ENCODE peak calls at places on chromosome 6, in nine cellular contexts. Q is effector memory CD4-positive, alpha-beta T cell; V is T-helper 17 cell; O is NCI-H2029 treated with DMSO at 0.1 percent for 48 hours; I is thoracic aorta; M is EH; Z is amniotic stem cell; F is PC-3; W is NCI-H345. S is an unnamed sample.

GRCh38 chr6:43717822-43718221 is 30.2 kb upstream of the MRPS18A start:
- DNase-seq in Q (no peak), V (no peak), O (no peak), I (no peak), M (no peak), Z (no peak), F (no peak), W (no peak), S (no peak)

GRCh38 chr6:11132191-11132590 is 20.7 kb upstream of the ERVFRD-1 start:
- DNase-seq in Q (no peak), V (no peak), O (no peak), I (no peak), M (peak; percentile 20), Z (no peak), F (no peak), W (no peak), S (no peak)

GRCh38 chr6:53635322-53635721 is 30.2 kb downstream of the KLHL31 start:
- DNase-seq in Q (no peak), V (no peak), O (no peak), I (no peak), M (peak; percentile 23), Z (no peak), F (no peak), W (no peak), S (no peak)

GRCh38 chr6:72968704-72969103 is 256.6 kb downstream of the KHDC1L start:
- DNase-seq in Q (no peak), V (no peak), O (peak; percentile 66), I (no peak), M (peak; percentile 38), Z (no peak), F (peak; percentile 90), W (peak; percentile 8), S (no peak)

GRCh38 chr6:30819287-30819917 is 64.9 kb upstream of the DDR1 start:
- DNase-seq in Q (no peak), V (no peak), O (no peak), I (no peak), M (peak; percentile 24), Z (no peak), F (peak; percentile 51), W (no peak), S (no peak)

GRCh38 chr6:1468126-1468525 is 78.8 kb downstream of the FOXF2 start:
- DNase-seq in Q (no peak), V (no peak), O (no peak), I (no peak), M (no peak), Z (no peak), F (no peak), W (no peak), S (no peak)

GRCh38 chr6:113651120-113651519 is 206.0 kb upstream of the MARCKS start:
- DNase-seq in Q (no peak), V (no peak), O (no peak), I (no peak), M (peak; percentile 14), Z (no peak), F (no peak), W (peak; percentile 1), S (no peak)

GRCh38 chr6:157128235-157128761 is 195.0 kb downstream of the TMEM242 start:
- DNase-seq in Q (no peak), V (no peak), O (no peak), I (no peak), M (no peak), Z (no peak), F (no peak), W (no peak), S (no peak)

GRCh38 chr6:130116273-130116672 is 97.9 kb downstream of the L3MBTL3 start:
- DNase-seq in Q (no peak), V (no peak), O (no peak), I (no peak), M (no peak), Z (no peak), F (no peak), W (no peak), S (no peak)

GRCh38 chr6:31430449-31430848 is 27.1 kb downstream of the MICA start:
- DNase-seq in Q (no peak), V (no peak), O (no peak), I (no peak), M (no peak), Z (no peak), F (no peak), W (no peak), S (no peak)

GRCh38 chr6:75382634-75382900 is 98.0 kb upstream of the TMEM30A start:
- DNase-seq in Q (no peak), V (no peak), O (no peak), I (no peak), M (no peak), Z (no peak), F (no peak), W (no peak), S (no peak)

GRCh38 chr6:135093578-135093977 is 39.0 kb upstream of the HBS1L start:
- DNase-seq in Q (no peak), V (no peak), O (no peak), I (no peak), M (no peak), Z (no peak), F (no peak), W (no peak), S (no peak)